ENCODE peak calls at places on chromosomes 6 and 20, in five cellular contexts. A, B, H, T and X are unnamed samples.

GRCh38 chr6:26155066-26155925 is 68.1 kb downstream of the HFE start:
- DNase-seq in A (peak; percentile 62), B (no peak), H (no peak), T (no peak), X (no peak)

GRCh38 chr6:152401978-152402377 is 235.2 kb downstream of the SYNE1 start:
- DNase-seq in A (no peak), B (no peak), H (peak; percentile 85), T (no peak), X (no peak)

GRCh38 chr20:1415667-1416468 is 23.0 kb upstream of the FKBP1A start:
- DNase-seq in A (no peak), B (no peak), H (peak; percentile 93), T (peak; percentile 79), X (peak; percentile 71)

GRCh38 chr6:110509617-110510231 is 33.3 kb upstream of the SLC22A16 start:
- DNase-seq in A (no peak), B (no peak), H (peak; percentile 48), T (no peak), X (peak; percentile 67)

GRCh38 chr6:1388927-1389790 is at the start of gene FOXF2:
- DNase-seq in A (no peak), B (no peak), H (no peak), T (no peak), X (no peak)

GRCh38 chr6:28985396-28986164 is 19.5 kb downstream of the ZNF311 start:
- DNase-seq in A (peak; percentile 95), B (peak; percentile 90), H (peak; percentile 94), T (peak; percentile 97), X (peak; percentile 96)

GRCh38 chr20:13436530-13436929 is 202.2 kb downstream of the TASP1 start:
- DNase-seq in A (no peak), B (no peak), H (peak; percentile 71), T (no peak), X (no peak)

GRCh38 chr6:119479860-119480655 is 130.5 kb upstream of the MAN1A1 start:
- DNase-seq in A (peak; percentile 24), B (no peak), H (peak; percentile 12), T (peak; percentile 76), X (peak; percentile 55)

GRCh38 chr6:3748208-3748701 is 3.3 kb downstream of the PXDC1 start:
- DNase-seq in A (peak; percentile 58), B (peak; percentile 89), H (no peak), T (peak; percentile 85), X (peak; percentile 47)

GRCh38 chr6:5325173-5325572 is 63.9 kb downstream of the FARS2 start:
- DNase-seq in A (peak; percentile 73), B (no peak), H (no peak), T (no peak), X (no peak)

GRCh38 chr6:52590634-52590985 is 13.8 kb upstream of the TRAM2 start:
- DNase-seq in A (no peak), B (no peak), H (no peak), T (no peak), X (peak; percentile 36)

GRCh38 chr6:163416640-163417253 is 2.2 kb downstream of the QKI start:
- DNase-seq in A (no peak), B (no peak), H (no peak), T (peak; percentile 80), X (peak; percentile 58)

GRCh38 chr6:89596056-89596455 is 42.5 kb downstream of the LYRM2 start:
- DNase-seq in A (no peak), B (no peak), H (no peak), T (no peak), X (no peak)

GRCh38 chr20:53660078-53660909 is 66.7 kb upstream of the ZNF217 start:
- DNase-seq in A (no peak), B (no peak), H (no peak), T (no peak), X (no peak)

GRCh38 chr20:37911838-37912273 is 8.9 kb downstream of the VSTM2L start:
- DNase-seq in A (no peak), B (no peak), H (no peak), T (peak; percentile 39), X (no peak)

GRCh38 chr6:100678027-100678426 is 203.1 kb downstream of the ASCC3 start:
- DNase-seq in A (no peak), B (no peak), H (no peak), T (no peak), X (no peak)

GRCh38 chr6:168314948-168315347 is 4.6 kb downstream of the DACT2 start:
- DNase-seq in A (no peak), B (no peak), H (peak; percentile 30), T (no peak), X (no peak)

GRCh38 chr20:4113546-4113945 is 98.2 kb upstream of the RNF24 start:
- DNase-seq in A (no peak), B (no peak), H (no peak), T (no peak), X (no peak)

GRCh38 chr6:80550271-80550670 is 443.8 kb downstream of the BCKDHB start:
- DNase-seq in A (no peak), B (no peak), H (no peak), T (no peak), X (no peak)

GRCh38 chr6:3306848-3307247 is 48.1 kb downstream of the PSMG4 start:
- DNase-seq in A (peak; percentile 53), B (no peak), H (no peak), T (no peak), X (no peak)

GRCh38 chr6:75691012-75691411 is 58.0 kb upstream of the MYO6 start:
- DNase-seq in A (no peak), B (no peak), H (no peak), T (no peak), X (peak; percentile 2)

GRCh38 chr20:53660947-53661381 is 67.3 kb upstream of the ZNF217 start:
- DNase-seq in A (no peak), B (no peak), H (no peak), T (no peak), X (no peak)

GRCh38 chr6:111423960-111424846 is 58.8 kb downstream of the REV3L start:
- DNase-seq in A (peak; percentile 81), B (no peak), H (no peak), T (peak; percentile 29), X (no peak)

GRCh38 chr6:158653577-158654354 is 3.9 kb downstream of the SYTL3 start:
- DNase-seq in A (no peak), B (peak; percentile 67), H (no peak), T (no peak), X (no peak)

GRCh38 chr6:19413323-19413722 is 423.8 kb upstream of the ID4 start:
- DNase-seq in A (no peak), B (no peak), H (no peak), T (no peak), X (peak; percentile 25)

GRCh38 chr20:11229772-11230171 is 556.0 kb upstream of the JAG1 start:
- DNase-seq in A (no peak), B (peak; percentile 89), H (peak; percentile 64), T (peak; percentile 65), X (peak; percentile 95)

GRCh38 chr6:145829102-145829501 is 14.5 kb upstream of the FBXO30 start:
- DNase-seq in A (no peak), B (no peak), H (no peak), T (no peak), X (no peak)

GRCh38 chr6:26003102-26003694 is 40.6 kb downstream of the TRIM38 start:
- DNase-seq in A (peak; percentile 27), B (peak; percentile 80), H (no peak), T (no peak), X (no peak)

GRCh38 chr6:135867332-135867731 is 15.8 kb downstream of the PDE7B start:
- DNase-seq in A (no peak), B (no peak), H (no peak), T (no peak), X (no peak)

GRCh38 chr6:42104095-42104806 is 38.2 kb downstream of the C6orf132 start:
- DNase-seq in A (no peak), B (peak; percentile 76), H (no peak), T (no peak), X (no peak)

GRCh38 chr6:152057832-152058498 is 250.5 kb downstream of the ESR1 start:
- DNase-seq in A (no peak), B (no peak), H (no peak), T (no peak), X (no peak)

GRCh38 chr6:124964764-124965105 is 2.5 kb downstream of the RNF217 start:
- DNase-seq in A (no peak), B (no peak), H (no peak), T (no peak), X (no peak)

GRCh38 chr20:42978184-42978974 is 211.3 kb downstream of the PTPRT start:
- DNase-seq in A (no peak), B (no peak), H (no peak), T (no peak), X (no peak)

GRCh38 chr6:125363010-125363359 is 61.2 kb upstream of the HDDC2 start:
- DNase-seq in A (peak; percentile 65), B (no peak), H (peak; percentile 22), T (no peak), X (no peak)

GRCh38 chr6:19028201-19028600 is 641.1 kb downstream of the RNF144B start:
- DNase-seq in A (no peak), B (no peak), H (no peak), T (no peak), X (no peak)

GRCh38 chr6:11586574-11586973 is 49.0 kb downstream of the TMEM170B start:
- DNase-seq in A (no peak), B (peak; percentile 57), H (no peak), T (peak; percentile 5), X (peak; percentile 38)

GRCh38 chr6:79413562-79414002 is 123.6 kb downstream of the LCA5 start:
- DNase-seq in A (no peak), B (no peak), H (no peak), T (peak; percentile 59), X (peak; percentile 54)

GRCh38 chr6:41736207-41736710 is 851 bp upstream of the TFEB start:
- DNase-seq in A (no peak), B (no peak), H (no peak), T (no peak), X (no peak)